ENCODE peak calls at places on chromosomes 13 and 19, in eight cellular contexts. One of them, this sample, is unnamed. For H3K27me3, the result is how much of the 10 kb centered on the place peaks cover.

GRCh38 chr13:110263906-110264305 is 43.1 kb downstream of the COL4A1 start:
- DNase-seq in upper lobe of right lung: no peak
- DNase-seq in heart right ventricle: peak
- DNase-seq in mammary epithelial cell: no peak
- DNase-seq in MM.1S: no peak
- DNase-seq in heart left ventricle: peak
- DNase-seq in kidney epithelial cell: no peak
- DNase-seq in PC-9: no peak
- DNase-seq in this sample: no peak

GRCh38 chr19:6239401-6239844 is 40.4 kb downstream of the MLLT1 start:
- DNase-seq in PC-9: no peak
- DNase-seq in MM.1S: no peak
- DNase-seq in heart left ventricle: peak
- DNase-seq in upper lobe of right lung: peak
- DNase-seq in mammary epithelial cell: peak
- DNase-seq in heart right ventricle: no peak
- DNase-seq in kidney epithelial cell: no peak
- DNase-seq in this sample: peak

GRCh38 chr13:28984825-28985224 is 164.7 kb downstream of the MTUS2 start:
- DNase-seq in heart right ventricle: no peak
- DNase-seq in MM.1S: no peak
- DNase-seq in mammary epithelial cell: no peak
- DNase-seq in kidney epithelial cell: no peak
- DNase-seq in upper lobe of right lung: no peak
- DNase-seq in heart left ventricle: no peak
- DNase-seq in PC-9: no peak
- DNase-seq in this sample: no peak

GRCh38 chr19:35261356-35262100 is 7.2 kb upstream of the USF2 start:
- DNase-seq in mammary epithelial cell: no peak
- DNase-seq in upper lobe of right lung: peak
- DNase-seq in PC-9: no peak
- DNase-seq in heart right ventricle: no peak
- DNase-seq in heart left ventricle: no peak
- DNase-seq in kidney epithelial cell: no peak
- DNase-seq in MM.1S: no peak
- DNase-seq in this sample: peak

GRCh38 chr19:4197625-4198466 is 15.4 kb downstream of the ANKRD24 start:
- DNase-seq in mammary epithelial cell: peak
- DNase-seq in MM.1S: no peak
- DNase-seq in upper lobe of right lung: no peak
- DNase-seq in heart left ventricle: no peak
- DNase-seq in kidney epithelial cell: no peak
- DNase-seq in heart right ventricle: no peak
- DNase-seq in PC-9: no peak
- DNase-seq in this sample: peak

GRCh38 chr13:109509154-109509905 is 277.1 kb downstream of the IRS2 start:
- DNase-seq in mammary epithelial cell: peak
- DNase-seq in PC-9: no peak
- DNase-seq in kidney epithelial cell: no peak
- DNase-seq in heart right ventricle: no peak
- DNase-seq in MM.1S: no peak
- DNase-seq in upper lobe of right lung: no peak
- DNase-seq in heart left ventricle: no peak
- DNase-seq in this sample: no peak

GRCh38 chr13:27372896-27373295 is 51.5 kb upstream of the GTF3A start:
- DNase-seq in heart right ventricle: no peak
- DNase-seq in MM.1S: no peak
- DNase-seq in heart left ventricle: no peak
- DNase-seq in upper lobe of right lung: peak
- DNase-seq in PC-9: no peak
- DNase-seq in kidney epithelial cell: no peak
- DNase-seq in mammary epithelial cell: no peak
- DNase-seq in this sample: no peak

GRCh38 chr13:73326215-73326558 is 267.4 kb downstream of the KLF5 start:
- DNase-seq in MM.1S: no peak
- DNase-seq in PC-9: no peak
- DNase-seq in heart left ventricle: no peak
- DNase-seq in kidney epithelial cell: no peak
- DNase-seq in mammary epithelial cell: no peak
- DNase-seq in heart right ventricle: no peak
- DNase-seq in upper lobe of right lung: no peak
- DNase-seq in this sample: no peak

GRCh38 chr19:44757735-44758505 is 9.4 kb downstream of the BCL3 start:
- DNase-seq in heart left ventricle: peak
- DNase-seq in mammary epithelial cell: no peak
- DNase-seq in upper lobe of right lung: peak
- DNase-seq in kidney epithelial cell: no peak
- DNase-seq in MM.1S: no peak
- DNase-seq in heart right ventricle: peak
- DNase-seq in PC-9: no peak
- DNase-seq in this sample: peak

GRCh38 chr13:40318366-40318765 is 348.1 kb downstream of the FOXO1 start:
- DNase-seq in upper lobe of right lung: no peak
- DNase-seq in kidney epithelial cell: no peak
- DNase-seq in heart left ventricle: peak
- DNase-seq in mammary epithelial cell: no peak
- DNase-seq in PC-9: peak
- DNase-seq in heart right ventricle: peak
- DNase-seq in MM.1S: no peak
- DNase-seq in this sample: peak

GRCh38 chr19:55179570-55180484 is at the start of gene SYT5:
- DNase-seq in MM.1S: peak
- DNase-seq in upper lobe of right lung: no peak
- DNase-seq in heart right ventricle: no peak
- DNase-seq in mammary epithelial cell: peak
- DNase-seq in PC-9: no peak
- DNase-seq in heart left ventricle: no peak
- DNase-seq in kidney epithelial cell: no peak
- DNase-seq in this sample: peak

GRCh38 chr19:4369888-4370260 is 26.5 kb downstream of the MPND start:
- DNase-seq in mammary epithelial cell: peak
- DNase-seq in kidney epithelial cell: no peak
- DNase-seq in MM.1S: peak
- DNase-seq in heart right ventricle: no peak
- DNase-seq in upper lobe of right lung: peak
- DNase-seq in heart left ventricle: no peak
- DNase-seq in PC-9: peak
- DNase-seq in this sample: peak

GRCh38 chr13:47215741-47216140 is 318.9 kb upstream of the HTR2A start:
- DNase-seq in heart right ventricle: no peak
- DNase-seq in MM.1S: no peak
- DNase-seq in heart left ventricle: no peak
- DNase-seq in upper lobe of right lung: no peak
- DNase-seq in PC-9: peak
- DNase-seq in kidney epithelial cell: peak
- DNase-seq in mammary epithelial cell: peak
- DNase-seq in this sample: peak

GRCh38 chr19:16113727-16114126 is 2.0 kb downstream of the RAB8A start:
- DNase-seq in mammary epithelial cell: no peak
- DNase-seq in heart right ventricle: no peak
- DNase-seq in upper lobe of right lung: no peak
- DNase-seq in heart left ventricle: no peak
- DNase-seq in PC-9: no peak
- DNase-seq in kidney epithelial cell: no peak
- DNase-seq in MM.1S: peak
- DNase-seq in this sample: peak

GRCh38 chr19:18118420-18119242 is 21.1 kb downstream of the MAST3 start:
- DNase-seq in PC-9: no peak
- DNase-seq in mammary epithelial cell: no peak
- DNase-seq in upper lobe of right lung: no peak
- DNase-seq in kidney epithelial cell: no peak
- DNase-seq in MM.1S: no peak
- DNase-seq in heart left ventricle: no peak
- DNase-seq in heart right ventricle: no peak
- DNase-seq in this sample: peak

GRCh38 chr13:31927219-31927653 is 104.3 kb upstream of the FRY start:
- DNase-seq in mammary epithelial cell: no peak
- DNase-seq in heart left ventricle: no peak
- DNase-seq in kidney epithelial cell: no peak
- DNase-seq in MM.1S: no peak
- DNase-seq in PC-9: no peak
- DNase-seq in heart right ventricle: no peak
- DNase-seq in upper lobe of right lung: no peak
- DNase-seq in this sample: no peak

GRCh38 chr19:46288896-46289588 is 7.8 kb upstream of the HIF3A start:
- DNase-seq in PC-9: no peak
- DNase-seq in heart right ventricle: peak
- DNase-seq in mammary epithelial cell: peak
- DNase-seq in MM.1S: no peak
- DNase-seq in kidney epithelial cell: peak
- DNase-seq in upper lobe of right lung: no peak
- DNase-seq in heart left ventricle: peak
- DNase-seq in this sample: peak

DNA sequence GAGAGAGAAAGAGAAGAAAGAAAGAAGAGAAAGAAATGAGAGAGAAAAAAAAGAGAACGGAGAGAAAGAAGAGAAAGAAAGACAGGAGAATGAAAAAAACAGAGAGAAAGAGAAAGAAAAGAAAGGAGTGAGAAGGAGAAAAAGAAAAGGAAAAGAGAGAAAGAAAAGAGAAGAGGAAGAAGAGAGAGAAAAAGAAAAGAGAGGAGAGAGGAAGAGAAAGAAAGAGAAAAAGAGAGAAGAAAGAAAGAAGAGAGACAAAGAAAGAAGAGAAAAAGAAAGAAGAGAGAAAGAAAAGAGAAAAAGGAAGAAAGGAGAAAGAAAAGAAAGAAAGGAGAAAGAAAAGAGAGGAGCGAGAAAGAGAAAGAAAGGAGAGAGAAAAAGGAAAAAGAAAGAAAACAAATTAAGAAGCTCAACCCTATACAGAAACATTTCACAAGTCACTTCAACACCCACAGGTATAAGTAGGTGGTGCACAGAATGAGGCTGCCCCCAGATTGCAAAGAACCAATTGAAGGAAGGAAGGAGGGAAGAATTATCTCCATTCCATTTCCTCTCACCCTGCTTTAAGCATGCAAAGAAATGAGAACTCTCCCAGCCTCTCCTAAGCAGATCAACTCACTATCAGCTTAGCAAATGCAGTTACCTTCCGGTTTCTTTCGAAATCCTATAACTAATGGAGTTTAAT is 98.8 kb upstream of the CACNA1A start:
- DNase-seq in heart left ventricle: no peak
- DNase-seq in PC-9: no peak
- DNase-seq in MM.1S: no peak
- DNase-seq in mammary epithelial cell: no peak
- DNase-seq in kidney epithelial cell: no peak
- DNase-seq in heart right ventricle: no peak
- DNase-seq in upper lobe of right lung: no peak
- DNase-seq in this sample: peak
- H3K27me3 ChIP-seq in heart left ventricle: under half
- H3K27me3 ChIP-seq in PC-9: half or more
- H3K27me3 ChIP-seq in MM.1S: half or more
- H3K27me3 ChIP-seq in mammary epithelial cell: under half
- H3K27me3 ChIP-seq in kidney epithelial cell: under half
- H3K27me3 ChIP-seq in heart right ventricle: under half
- H3K27me3 ChIP-seq in upper lobe of right lung: under half
- H3K27me3 ChIP-seq in this sample: under half

GRCh38 chr19:42555801-42556200 is 27.5 kb upstream of the CEACAM1 start:
- DNase-seq in PC-9: no peak
- DNase-seq in mammary epithelial cell: no peak
- DNase-seq in kidney epithelial cell: no peak
- DNase-seq in MM.1S: no peak
- DNase-seq in heart right ventricle: no peak
- DNase-seq in heart left ventricle: no peak
- DNase-seq in upper lobe of right lung: no peak
- DNase-seq in this sample: peak
- H3K27me3 ChIP-seq in PC-9: under half
- H3K27me3 ChIP-seq in mammary epithelial cell: under half
- H3K27me3 ChIP-seq in kidney epithelial cell: under half
- H3K27me3 ChIP-seq in MM.1S: under half
- H3K27me3 ChIP-seq in heart right ventricle: under half
- H3K27me3 ChIP-seq in heart left ventricle: under half
- H3K27me3 ChIP-seq in upper lobe of right lung: under half
- H3K27me3 ChIP-seq in this sample: half or more

DNA sequence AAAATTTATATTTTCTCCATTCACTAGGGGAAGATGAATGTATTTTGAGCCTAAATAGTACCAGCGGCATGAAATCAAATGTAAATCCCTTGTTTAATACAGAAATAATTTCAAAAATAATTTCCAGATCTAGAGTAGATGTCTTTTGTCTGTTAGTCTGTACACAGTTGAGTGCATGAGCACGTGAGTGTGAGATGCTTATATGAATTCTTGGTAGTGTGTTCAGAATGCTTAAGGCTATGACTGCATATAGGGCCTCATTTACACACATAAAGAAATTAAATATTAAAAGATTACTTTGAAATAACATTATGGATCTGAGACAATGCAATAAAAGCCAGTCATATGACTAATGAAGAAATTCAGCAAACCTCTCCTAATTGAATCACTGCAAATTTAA is 4.7 kb downstream of the AMER2 start:
- DNase-seq in mammary epithelial cell: no peak
- DNase-seq in heart right ventricle: no peak
- DNase-seq in PC-9: no peak
- DNase-seq in heart left ventricle: no peak
- DNase-seq in kidney epithelial cell: no peak
- DNase-seq in MM.1S: no peak
- DNase-seq in upper lobe of right lung: no peak
- DNase-seq in this sample: no peak
- H3K27me3 ChIP-seq in mammary epithelial cell: under half
- H3K27me3 ChIP-seq in heart right ventricle: half or more
- H3K27me3 ChIP-seq in PC-9: under half
- H3K27me3 ChIP-seq in heart left ventricle: under half
- H3K27me3 ChIP-seq in kidney epithelial cell: under half
- H3K27me3 ChIP-seq in MM.1S: under half
- H3K27me3 ChIP-seq in upper lobe of right lung: under half
- H3K27me3 ChIP-seq in this sample: under half

GRCh38 chr13:84567848-84568247 is 685.6 kb upstream of the SLITRK1 start:
- DNase-seq in heart right ventricle: no peak
- DNase-seq in PC-9: no peak
- DNase-seq in kidney epithelial cell: no peak
- DNase-seq in heart left ventricle: no peak
- DNase-seq in upper lobe of right lung: no peak
- DNase-seq in mammary epithelial cell: no peak
- DNase-seq in MM.1S: no peak
- DNase-seq in this sample: no peak

DNA sequence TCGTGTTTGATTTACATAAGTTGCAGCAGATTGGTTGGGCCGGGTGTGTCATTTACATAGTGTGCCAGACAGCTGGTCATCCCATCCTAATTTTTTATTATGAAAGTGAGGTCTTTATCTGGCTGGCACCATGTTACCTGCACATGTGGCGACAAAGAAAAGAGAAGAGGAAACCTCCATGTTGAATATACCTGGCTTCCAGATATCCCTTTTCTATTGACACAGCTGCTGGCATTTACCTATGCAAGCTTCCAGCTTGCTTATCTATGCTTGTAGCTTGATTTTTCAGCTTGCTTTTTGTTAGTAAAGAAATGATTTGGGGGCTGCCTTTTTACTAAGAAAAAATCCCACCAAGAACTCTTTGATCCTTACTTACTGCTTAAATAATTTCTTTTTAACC is 681.3 kb upstream of the SLITRK1 start:
- DNase-seq in heart left ventricle: no peak
- DNase-seq in heart right ventricle: no peak
- DNase-seq in PC-9: no peak
- DNase-seq in mammary epithelial cell: no peak
- DNase-seq in MM.1S: no peak
- DNase-seq in upper lobe of right lung: no peak
- DNase-seq in kidney epithelial cell: no peak
- DNase-seq in this sample: no peak
- H3K27me3 ChIP-seq in heart left ventricle: under half
- H3K27me3 ChIP-seq in heart right ventricle: under half
- H3K27me3 ChIP-seq in PC-9: under half
- H3K27me3 ChIP-seq in mammary epithelial cell: under half
- H3K27me3 ChIP-seq in MM.1S: under half
- H3K27me3 ChIP-seq in upper lobe of right lung: under half
- H3K27me3 ChIP-seq in kidney epithelial cell: under half
- H3K27me3 ChIP-seq in this sample: under half